ENCODE peak calls at places on chromosomes 6 and 20, in ten cellular contexts. Y, W, C, G, M, H, X, U, I and K are unnamed samples. For H3K4me1 and H3K9me3, the result is how much of the 10 kb centered on the place peaks cover.

GRCh38 chr20:25336561-25337422 is 53.8 kb downstream of the ABHD12 start:
- DNase-seq in Y (no peak), W (peak), C (peak), G (no peak), M (no peak), H (peak), X (peak), U (peak), I (no peak), K (peak)

GRCh38 chr6:35224720-35225119 is 11.0 kb downstream of the SCUBE3 start:
- DNase-seq in Y (no peak), W (no peak), C (no peak), G (no peak), M (no peak), H (no peak), X (no peak), U (no peak), I (no peak), K (no peak)

GRCh38 chr6:49541936-49542335 is 8.5 kb upstream of the C6orf141 start:
- DNase-seq in Y (no peak), W (peak), C (no peak), G (no peak), M (no peak), H (peak), X (peak), U (no peak), I (no peak), K (no peak)

GRCh38 chr20:44990425-44990824 is 24.1 kb downstream of the STK4 start:
- DNase-seq in Y (no peak), W (no peak), C (no peak), G (no peak), M (no peak), H (no peak), X (no peak), U (peak), I (no peak), K (no peak)

GRCh38 chr6:32973144-32973854 is 4.9 kb downstream of the BRD2 start:
- DNase-seq in Y (no peak), W (peak), C (peak), G (no peak), M (peak), H (peak), X (peak), U (no peak), I (peak), K (peak)

GRCh38 chr6:29442670-29443184 is 3.6 kb downstream of the OR10C1 start:
- DNase-seq in Y (no peak), W (no peak), C (no peak), G (no peak), M (no peak), H (no peak), X (no peak), U (no peak), I (no peak), K (no peak)

GRCh38 chr6:88584581-88584980 is 378.8 kb downstream of the RNGTT start:
- DNase-seq in Y (no peak), W (no peak), C (no peak), G (no peak), M (no peak), H (no peak), X (no peak), U (no peak), I (no peak), K (no peak)

GRCh38 chr6:138492871-138493270 is 6.4 kb downstream of the NHSL1 start:
- DNase-seq in Y (no peak), W (no peak), C (no peak), G (no peak), M (no peak), H (no peak), X (no peak), U (no peak), I (no peak), K (no peak)

GRCh38 chr6:158706369-158706982 is 56.6 kb downstream of the SYTL3 start:
- DNase-seq in Y (no peak), W (no peak), C (peak), G (peak), M (no peak), H (peak), X (peak), U (peak), I (peak), K (no peak)

GRCh38 chr6:24931296-24931695 is 4.5 kb downstream of the RIPOR2 start:
- DNase-seq in Y (no peak), W (no peak), C (peak), G (no peak), M (no peak), H (no peak), X (no peak), U (peak), I (no peak), K (no peak)

GRCh38 chr20:32142991-32143390 is 33.5 kb downstream of the TM9SF4 start:
- DNase-seq in Y (peak), W (no peak), C (no peak), G (no peak), M (no peak), H (no peak), X (no peak), U (no peak), I (no peak), K (no peak)

GRCh38 chr20:20759132-20759531 is 46.7 kb upstream of the RALGAPA2 start:
- DNase-seq in Y (no peak), W (no peak), C (no peak), G (no peak), M (no peak), H (no peak), X (no peak), U (no peak), I (peak), K (peak)

GRCh38 chr6:105318660-105319059 is 84.2 kb downstream of the PREP start:
- DNase-seq in Y (no peak), W (no peak), C (peak), G (no peak), M (no peak), H (no peak), X (no peak), U (peak), I (no peak), K (no peak)

GRCh38 chr6:136822051-136822378 is 377 bp upstream of the PEX7 start:
- DNase-seq in Y (no peak), W (no peak), C (peak), G (no peak), M (no peak), H (no peak), X (no peak), U (no peak), I (no peak), K (peak)

GRCh38 chr20:38969708-38970107 is 7.6 kb downstream of the DHX35 start:
- DNase-seq in Y (no peak), W (no peak), C (no peak), G (no peak), M (no peak), H (no peak), X (no peak), U (no peak), I (peak), K (peak)

GRCh38 chr20:64049887-64050260 is 435 bp upstream of the SOX18 start:
- DNase-seq in Y (no peak), W (no peak), C (no peak), G (peak), M (no peak), H (no peak), X (no peak), U (no peak), I (no peak), K (no peak)

GRCh38 chr20:64050261-64051032 is 1.0 kb upstream of the SOX18 start:
- DNase-seq in Y (no peak), W (no peak), C (no peak), G (no peak), M (no peak), H (no peak), X (no peak), U (no peak), I (no peak), K (no peak)

GRCh38 chr20:64051532-64052325 is 2.3 kb upstream of the SOX18 start:
- DNase-seq in Y (no peak), W (no peak), C (no peak), G (peak), M (no peak), H (peak), X (no peak), U (no peak), I (no peak), K (no peak)

GRCh38 chr20:64052326-64052722 is 2.9 kb upstream of the SOX18 start:
- DNase-seq in Y (no peak), W (no peak), C (no peak), G (no peak), M (no peak), H (no peak), X (no peak), U (no peak), I (no peak), K (no peak)

GRCh38 chr20:64051033-64051452 is 1.6 kb upstream of the SOX18 start:
- DNase-seq in Y (no peak), W (no peak), C (no peak), G (no peak), M (no peak), H (no peak), X (no peak), U (no peak), I (no peak), K (no peak)
- H3K4me1 ChIP-seq in Y (under half), W (under half), C (under half), G (under half), M (under half), H (under half), X (under half), U (under half), I (under half), K (under half)

GRCh38 chr6:11748591-11748990 is 30.0 kb downstream of the ADTRP start:
- DNase-seq in Y (no peak), W (no peak), C (no peak), G (no peak), M (no peak), H (no peak), X (no peak), U (no peak), I (no peak), K (no peak)
- TF ChIP-seq CTCF in Y (no peak), W (no peak), C (no peak), G (no peak), M (no peak), H (no peak), X (no peak), U (no peak), I (no peak), K (no peak)

GRCh38 chr20:6530254-6530653 is 237.2 kb upstream of the BMP2 start:
- DNase-seq in Y (no peak), W (no peak), C (peak), G (no peak), M (no peak), H (no peak), X (no peak), U (peak), I (no peak), K (no peak)

GRCh38 chr20:6519556-6519955 is 247.9 kb upstream of the BMP2 start:
- DNase-seq in Y (no peak), W (no peak), C (peak), G (no peak), M (no peak), H (no peak), X (no peak), U (peak), I (no peak), K (no peak)

GRCh38 chr20:6525447-6526303 is 241.8 kb upstream of the BMP2 start:
- DNase-seq in Y (no peak), W (no peak), C (peak), G (no peak), M (no peak), H (no peak), X (no peak), U (no peak), I (no peak), K (no peak)

DNA sequence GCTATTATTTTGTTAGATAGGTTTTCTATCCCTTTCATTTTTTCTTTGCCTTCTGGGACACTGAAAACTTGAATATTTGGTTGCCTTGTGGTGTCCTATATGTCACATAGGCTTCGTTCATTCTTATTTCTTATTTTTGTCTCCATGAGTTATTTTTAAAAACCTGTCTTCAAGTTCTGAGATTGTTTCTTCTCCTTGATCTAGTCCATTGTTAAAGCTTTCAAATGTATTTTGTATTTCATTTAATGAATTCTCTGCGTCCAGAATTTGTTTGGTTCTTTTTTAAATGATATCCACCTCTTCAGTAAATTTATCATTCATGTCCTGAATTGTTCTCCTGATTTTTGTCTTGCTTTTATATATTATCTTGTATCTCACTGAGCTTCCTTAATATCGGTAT is 243.2 kb upstream of the BMP2 start:
- DNase-seq in Y (no peak), W (no peak), C (no peak), G (no peak), M (no peak), H (no peak), X (no peak), U (no peak), I (no peak), K (no peak)
- H3K9me3 ChIP-seq in Y (under half), W (under half), C (under half), G (under half), M (under half), H (under half), X (under half), U (under half), I (under half), K (under half)

DNA sequence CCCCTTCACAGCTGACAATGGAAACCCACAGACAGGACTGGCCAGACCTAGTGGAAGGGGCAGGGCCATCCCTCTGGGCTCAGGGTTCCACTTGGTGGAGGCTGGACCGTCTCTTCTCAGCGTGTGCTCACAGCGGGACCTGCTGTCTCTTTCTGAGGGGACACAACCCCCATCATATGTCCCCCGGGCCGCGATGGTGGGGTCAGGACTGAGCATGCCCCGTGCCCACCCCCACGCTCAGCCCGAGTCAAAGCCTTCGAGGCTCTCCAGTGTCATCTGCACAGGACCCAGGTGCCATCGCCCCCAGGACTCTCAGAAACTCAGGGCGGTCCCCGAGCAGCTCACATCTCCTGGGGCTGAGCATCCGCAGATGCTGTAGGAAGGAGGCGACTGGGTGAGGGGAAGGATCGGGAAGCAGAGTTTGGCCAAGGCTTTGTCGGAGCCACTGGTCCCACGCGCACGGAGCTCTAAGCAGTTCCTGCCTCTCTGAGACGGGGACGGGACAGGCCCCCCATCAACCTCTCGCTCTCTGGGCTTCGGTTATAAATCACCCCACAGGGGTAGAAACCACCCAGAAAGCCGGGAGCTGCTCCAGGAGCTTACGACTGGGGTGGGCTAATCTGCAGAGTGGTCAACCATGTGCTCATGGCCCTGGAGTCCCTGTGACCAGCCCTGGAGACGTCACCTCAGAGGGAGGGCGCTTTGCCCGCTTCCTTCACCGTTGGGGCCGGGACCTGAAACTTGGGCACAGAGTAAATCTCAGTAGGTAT is 183.4 kb upstream of the SULF2 start:
- DNase-seq in Y (no peak), W (no peak), C (no peak), G (no peak), M (no peak), H (no peak), X (no peak), U (no peak), I (no peak), K (no peak)
- H3K4me1 ChIP-seq in Y (under half), W (under half), C (under half), G (under half), M (under half), H (under half), X (under half), U (under half), I (under half), K (under half)

GRCh38 chr6:15279047-15279661 is 33.3 kb downstream of the JARID2 start:
- DNase-seq in Y (no peak), W (no peak), C (no peak), G (no peak), M (no peak), H (no peak), X (no peak), U (no peak), I (no peak), K (no peak)

GRCh38 chr6:15270402-15270801 is 24.5 kb downstream of the JARID2 start:
- DNase-seq in Y (no peak), W (no peak), C (no peak), G (no peak), M (no peak), H (no peak), X (no peak), U (no peak), I (no peak), K (no peak)

GRCh38 chr6:15272562-15272961 is 26.7 kb downstream of the JARID2 start:
- DNase-seq in Y (no peak), W (no peak), C (no peak), G (no peak), M (no peak), H (no peak), X (no peak), U (no peak), I (no peak), K (no peak)

GRCh38 chr6:15276036-15276435 is 30.2 kb downstream of the JARID2 start:
- DNase-seq in Y (no peak), W (no peak), C (no peak), G (no peak), M (no peak), H (no peak), X (no peak), U (no peak), I (no peak), K (no peak)

GRCh38 chr6:15274696-15275387 is 29.0 kb downstream of the JARID2 start:
- DNase-seq in Y (no peak), W (no peak), C (peak), G (no peak), M (no peak), H (no peak), X (no peak), U (peak), I (no peak), K (no peak)
- TF ChIP-seq CTCF in Y (no peak), W (no peak), C (peak), G (no peak), M (no peak), H (peak), X (no peak), U (no peak), I (no peak), K (no peak)